ENCODE peak calls at places on chromosome 16, in ten cellular contexts. A is A549, O is GM12878, F is H1, S is sigmoid colon, M is ovary, Q is transverse colon, G is stomach, W is upper lobe of left lung, B is HepG2. Z is an unnamed sample.
A peak's percentile ranks its signal among the peaks of the same experiment; 100 is the strongest.

GRCh38 chr16:81723098-81723723 is 55.9 kb upstream of the PLCG2 start:
- DNase-seq in A (peak; percentile 92), O (peak; percentile 62), F (no peak), S (no peak), M (no peak), Q (no peak), G (no peak), W (no peak), B (peak; percentile 86), Z (no peak)

GRCh38 chr16:3819741-3820724 is 60.5 kb downstream of the CREBBP start:
- DNase-seq in A (peak; percentile 67), O (no peak), F (no peak), S (no peak), M (peak; percentile 33), Q (peak; percentile 19), G (peak; percentile 38), W (no peak), B (no peak), Z (peak; percentile 52)

GRCh38 chr16:9033125-9033830 is 58.2 kb upstream of the HAPSTR1 start:
- DNase-seq in A (peak; percentile 83), O (no peak), F (no peak), S (no peak), M (peak; percentile 35), Q (peak; percentile 59), G (peak; percentile 64), W (peak; percentile 26), B (peak; percentile 76), Z (no peak)

GRCh38 chr16:19123535-19124178 is 9.9 kb downstream of the ITPRIPL2 start:
- DNase-seq in A (peak; percentile 94), O (no peak), F (no peak), S (no peak), M (no peak), Q (peak; percentile 86), G (peak; percentile 51), W (no peak), B (peak; percentile 84), Z (no peak)

GRCh38 chr16:16042076-16042475 is 92.7 kb downstream of the ABCC1 start:
- DNase-seq in A (no peak), O (no peak), F (no peak), S (no peak), M (no peak), Q (no peak), G (peak; percentile 93), W (no peak), B (no peak), Z (no peak)

GRCh38 chr16:717651-718245 is 2.8 kb downstream of the METRN start:
- DNase-seq in A (no peak), O (no peak), F (no peak), S (no peak), M (no peak), Q (no peak), G (no peak), W (no peak), B (no peak), Z (no peak)

GRCh38 chr16:21994856-21995465 is 6.0 kb downstream of the PDZD9 start:
- DNase-seq in A (no peak), O (no peak), F (no peak), S (no peak), M (no peak), Q (no peak), G (no peak), W (no peak), B (peak; percentile 44), Z (no peak)

GRCh38 chr16:8678068-8678927 is 3.9 kb downstream of the ABAT start:
- DNase-seq in A (peak; percentile 37), O (no peak), F (no peak), S (no peak), M (no peak), Q (no peak), G (no peak), W (no peak), B (peak; percentile 100), Z (no peak)

GRCh38 chr16:84594725-84595038 is 23.2 kb downstream of the COTL1 start:
- DNase-seq in A (no peak), O (no peak), F (no peak), S (no peak), M (no peak), Q (no peak), G (no peak), W (no peak), B (no peak), Z (no peak)

GRCh38 chr16:84596161-84596560 is 21.7 kb downstream of the COTL1 start:
- DNase-seq in A (no peak), O (no peak), F (no peak), S (no peak), M (no peak), Q (no peak), G (no peak), W (no peak), B (no peak), Z (no peak)

GRCh38 chr16:84592718-84593117 is 25.2 kb downstream of the COTL1 start:
- DNase-seq in A (no peak), O (no peak), F (no peak), S (no peak), M (no peak), Q (no peak), G (no peak), W (no peak), B (no peak), Z (no peak)

GRCh38 chr16:84595052-84595481 is 22.8 kb downstream of the COTL1 start:
- DNase-seq in A (no peak), O (no peak), F (no peak), S (no peak), M (no peak), Q (peak; percentile 30), G (peak; percentile 87), W (no peak), B (no peak), Z (no peak)

DNA sequence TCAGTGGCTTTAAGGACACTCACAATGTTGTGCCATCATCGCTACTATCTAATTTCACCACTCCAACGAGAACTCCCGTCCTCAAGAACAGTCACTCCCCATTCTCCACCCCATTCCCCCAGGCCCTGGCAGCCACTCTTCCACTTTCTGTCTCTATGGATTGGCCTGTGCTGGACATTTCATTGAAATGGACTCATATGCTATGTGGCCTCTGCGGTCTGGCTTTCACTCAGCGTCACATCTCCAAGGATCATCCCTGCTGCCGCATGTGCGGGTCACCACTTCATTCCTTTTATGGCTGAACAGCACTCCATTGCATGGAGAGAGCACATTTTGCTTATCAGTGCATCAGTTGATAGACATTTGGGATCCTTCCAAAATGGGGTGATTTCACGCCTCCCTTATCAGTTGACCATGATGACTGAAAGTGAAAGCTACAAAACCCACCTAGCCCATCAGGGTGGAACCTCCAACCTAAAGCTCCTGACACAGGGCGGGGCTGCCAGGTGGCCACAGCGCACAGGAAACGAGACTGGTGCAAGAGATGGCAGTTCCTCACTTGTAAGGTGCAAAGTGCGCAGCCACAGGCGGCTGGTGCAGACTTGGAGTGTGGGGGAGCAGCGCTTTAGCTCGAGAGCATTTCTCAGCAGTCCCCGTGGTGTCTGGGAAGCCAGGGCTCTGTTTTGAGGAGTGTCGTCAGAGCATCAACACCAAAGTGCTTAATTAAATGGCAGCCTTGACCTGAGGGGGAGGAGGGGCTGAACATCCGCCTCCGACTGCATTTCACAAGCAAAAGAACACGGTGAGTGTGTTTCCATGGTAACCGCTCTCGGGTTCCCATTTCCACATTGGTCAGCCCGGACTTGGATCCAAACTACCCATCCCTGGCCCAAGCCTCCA is 23.8 kb downstream of the COTL1 start:
- DNase-seq in A (no peak), O (peak; percentile 99), F (no peak), S (no peak), M (peak; percentile 74), Q (peak; percentile 84), G (peak; percentile 78), W (peak; percentile 77), B (peak; percentile 36), Z (no peak)
- TF ChIP-seq EP300 in A (no peak), O (peak; percentile 99), F (no peak), S (no peak), M (no peak), Q (no peak), G (no peak), W (no peak), B (no peak), Z (no peak)

GRCh38 chr16:66872927-66873684 is 7.2 kb upstream of the PDP2 start:
- DNase-seq in A (peak; percentile 92), O (peak; percentile 95), F (peak; percentile 86), S (peak; percentile 93), M (peak; percentile 91), Q (peak; percentile 94), G (peak; percentile 91), W (peak; percentile 96), B (peak; percentile 77), Z (peak; percentile 76)
- H3K27ac ChIP-seq in A (peak overlapping the region; percentile 79), O (peak overlapping the region; percentile 9), F (peak overlapping the region; percentile 52), S (peak overlapping the region; percentile 3), M (peak overlapping the region; percentile 67), Q (peak overlapping the region; percentile 86), G (peak overlapping the region; percentile 75), W (peak overlapping the region; percentile 69), B (no peak overlapping the region), Z (peak overlapping the region; percentile 62)

GRCh38 chr16:84918006-84918909 is 93.1 kb downstream of the ZDHHC7 start:
- DNase-seq in A (no peak), O (no peak), F (no peak), S (no peak), M (no peak), Q (no peak), G (no peak), W (no peak), B (no peak), Z (no peak)

GRCh38 chr16:84917492-84917891 is 93.8 kb downstream of the ZDHHC7 start:
- DNase-seq in A (no peak), O (no peak), F (no peak), S (no peak), M (no peak), Q (no peak), G (no peak), W (no peak), B (no peak), Z (no peak)

GRCh38 chr16:84914273-84914672 is 94.5 kb downstream of the CRISPLD2 start:
- DNase-seq in A (no peak), O (no peak), F (no peak), S (peak; percentile 80), M (no peak), Q (no peak), G (no peak), W (no peak), B (no peak), Z (peak; percentile 61)

GRCh38 chr16:84916850-84917249 is 94.5 kb downstream of the ZDHHC7 start:
- DNase-seq in A (no peak), O (no peak), F (no peak), S (no peak), M (no peak), Q (no peak), G (no peak), W (no peak), B (no peak), Z (no peak)

DNA sequence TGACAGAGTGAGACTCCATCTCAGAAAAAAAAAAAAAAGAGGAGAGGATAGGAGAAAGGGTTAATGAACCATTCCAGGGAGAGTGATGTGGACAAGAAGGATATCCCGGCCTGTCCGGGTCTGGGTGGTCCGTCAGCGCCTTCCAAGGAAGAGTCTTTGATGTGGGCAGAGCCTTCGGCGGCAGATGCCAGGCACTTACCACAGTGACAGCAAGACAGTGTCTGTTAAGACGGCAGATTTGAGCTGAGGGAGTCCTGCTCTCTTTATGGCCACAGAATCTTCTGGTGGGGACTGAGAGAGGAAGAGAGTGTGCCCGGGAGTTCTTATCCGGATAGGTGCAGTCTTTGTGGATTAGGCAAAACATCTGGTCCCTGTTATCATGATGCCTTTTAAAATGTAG is 95.2 kb downstream of the ZDHHC7 start:
- DNase-seq in A (no peak), O (no peak), F (no peak), S (no peak), M (no peak), Q (no peak), G (no peak), W (no peak), B (no peak), Z (no peak)
- TF ChIP-seq POLR2A in A (no peak), O (no peak), F (no peak), S (no peak), M (no peak), Q (no peak), G (no peak), W (no peak), B (no peak), Z (no peak)

DNA sequence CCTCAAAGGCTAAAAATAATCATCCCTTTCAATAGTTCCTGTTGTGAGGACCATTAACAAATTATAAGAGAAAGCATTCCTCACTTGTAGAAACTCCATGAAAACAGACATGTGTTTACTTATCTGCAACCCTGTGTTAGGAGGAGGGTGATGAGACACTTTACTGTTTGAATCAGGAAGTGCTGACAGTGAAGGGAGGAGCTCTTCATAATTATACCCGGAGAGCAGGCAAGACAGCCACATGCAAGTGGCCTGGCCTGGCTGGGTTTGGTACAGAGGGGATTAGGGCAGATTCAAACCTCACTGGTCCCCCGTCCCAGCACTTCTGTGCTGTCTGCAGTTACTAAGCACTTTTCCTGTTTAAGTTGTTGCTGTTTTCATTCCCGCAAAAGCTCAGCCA is 78.5 kb downstream of the WWOX start:
- DNase-seq in A (no peak), O (no peak), F (no peak), S (no peak), M (no peak), Q (no peak), G (no peak), W (no peak), B (peak; percentile 35), Z (no peak)
- TF ChIP-seq EP300 in A (no peak), O (no peak), F (no peak), S (no peak), M (no peak), Q (no peak), G (no peak), W (no peak), B (no peak), Z (no peak)